ENCODE peak calls at places on chromosomes 1 and 21, in four cellular contexts. M is GM12878, A is WTC11, L is HepG2. D is an unnamed sample.

GRCh38 chr1:52911541-52911940 is 10.0 kb downstream of the ECHDC2 start:
- DNase-seq in M (no peak), L (no peak), A (no peak), D (no peak)

GRCh38 chr1:94047914-94048313 is 73.0 kb downstream of the ABCA4 start:
- DNase-seq in L (no peak), M (no peak), A (no peak), D (no peak)

GRCh38 chr1:196377811-196378210 is 230.4 kb downstream of the KCNT2 start:
- DNase-seq in M (no peak), A (no peak), L (no peak), D (no peak)

GRCh38 chr1:52296345-52296744 is 69.7 kb downstream of the CC2D1B start:
- DNase-seq in L (peak), A (no peak), M (peak), D (peak)

GRCh38 chr21:45382698-45383000 is 22.3 kb upstream of the COL18A1 start:
- DNase-seq in A (peak), M (no peak), L (no peak), D (no peak)

GRCh38 chr1:193700710-193701355 is 514.4 kb upstream of the B3GALT2 start:
- DNase-seq in L (no peak), A (no peak), M (no peak), D (no peak)

GRCh38 chr1:183753464-183753891 is 51.4 kb upstream of the RGL1 start:
- DNase-seq in L (peak), A (no peak), M (no peak), D (no peak)

GRCh38 chr1:85406887-85407593 is 57.9 kb downstream of the DDAH1 start:
- DNase-seq in M (no peak), L (peak), A (no peak), D (no peak)

GRCh38 chr1:201463071-201463552 is 5.9 kb downstream of the PHLDA3 start:
- DNase-seq in L (peak), A (no peak), M (no peak), D (no peak)

GRCh38 chr1:87330201-87330953 is 1.7 kb downstream of the LMO4 start:
- DNase-seq in L (no peak), M (no peak), A (peak), D (peak)

GRCh38 chr1:188615321-188615720 is 1786.6 kb downstream of the PLA2G4A start:
- DNase-seq in L (no peak), A (no peak), M (no peak), D (no peak)

GRCh38 chr1:153967109-153967999 is at the start of gene CREB3L4:
- DNase-seq in M (peak), A (peak), L (peak), D (peak)

GRCh38 chr1:31798433-31799195 is 17.2 kb downstream of the SPOCD1 start:
- DNase-seq in L (peak), M (no peak), A (no peak), D (no peak)

GRCh38 chr1:245260116-245260882 is 105.5 kb downstream of the KIF26B start:
- DNase-seq in M (no peak), L (no peak), A (no peak), D (no peak)

GRCh38 chr1:170669036-170669435 is 5.1 kb downstream of the PRRX1 start:
- DNase-seq in L (no peak), A (no peak), M (no peak), D (no peak)

GRCh38 chr1:182446033-182446669 is 3.8 kb upstream of the RGSL1 start:
- DNase-seq in M (peak), L (peak), A (peak), D (peak)

GRCh38 chr1:85681087-85681486 is 27.1 kb downstream of the ZNHIT6 start:
- DNase-seq in M (no peak), L (peak), A (no peak), D (no peak)

GRCh38 chr1:85374160-85374559 is 90.8 kb downstream of the DDAH1 start:
- DNase-seq in L (peak), A (no peak), M (no peak), D (no peak)

GRCh38 chr1:112808861-112809684 is 93.9 kb upstream of the PPM1J start:
- DNase-seq in L (peak), A (peak), M (no peak), D (peak)

GRCh38 chr1:199073166-199073565 is 434.3 kb downstream of the PTPRC start:
- DNase-seq in M (no peak), L (no peak), A (no peak), D (no peak)

GRCh38 chr1:116488052-116488451 is 82.8 kb downstream of the CD58 start:
- DNase-seq in A (no peak), M (no peak), L (no peak), D (no peak)

GRCh38 chr1:19121192-19121591 is 88.9 kb downstream of the UBR4 start:
- DNase-seq in L (no peak), A (no peak), M (no peak), D (no peak)

GRCh38 chr1:3651011-3651938 is 1.0 kb upstream of the TP73 start:
- DNase-seq in M (no peak), L (no peak), A (peak), D (peak)

GRCh38 chr1:2050482-2050792 is 226 bp downstream of the PRKCZ start:
- DNase-seq in M (no peak), L (no peak), A (peak), D (no peak)

GRCh38 chr1:77658271-77658670 is 24.2 kb downstream of the ZZZ3 start:
- DNase-seq in A (no peak), L (no peak), M (no peak), D (no peak)

GRCh38 chr1:219733511-219733910 is 120.6 kb upstream of the ZC3H11B start:
- DNase-seq in M (no peak), A (no peak), L (no peak), D (no peak)

GRCh38 chr1:227901906-227902640 is 45.7 kb downstream of the WNT9A start:
- DNase-seq in M (no peak), L (peak), A (peak), D (peak)

GRCh38 chr1:82565546-82565945 is 764.8 kb downstream of the ADGRL2 start:
- DNase-seq in M (no peak), L (no peak), A (no peak), D (no peak)

GRCh38 chr1:242411906-242412305 is 112.6 kb downstream of the PLD5 start:
- DNase-seq in M (no peak), A (no peak), L (no peak), D (no peak)

GRCh38 chr21:45420623-45421041 is 15.7 kb downstream of the COL18A1 start:
- DNase-seq in L (no peak), M (no peak), A (no peak), D (no peak)

GRCh38 chr1:63112155-63112914 is 210.0 kb upstream of the FOXD3 start:
- DNase-seq in M (no peak), L (no peak), A (no peak), D (no peak)

GRCh38 chr21:46324390-46325072 is 575 bp downstream of the PCNT start:
- DNase-seq in A (peak), L (peak), M (no peak), D (peak)

GRCh38 chr1:8908388-8909151 is 30.1 kb upstream of the ENO1 start:
- DNase-seq in M (no peak), A (no peak), L (no peak), D (no peak)

GRCh38 chr1:180053594-180054567 is 99.3 kb downstream of the CEP350 start:
- DNase-seq in A (no peak), L (no peak), M (no peak), D (no peak)

GRCh38 chr21:44407493-44407892 is 47.8 kb upstream of the LRRC3 start:
- DNase-seq in L (no peak), M (no peak), A (no peak), D (no peak)

GRCh38 chr1:15336866-15337265 is 72.8 kb upstream of the EFHD2 start:
- DNase-seq in L (no peak), M (no peak), A (no peak), D (no peak)

GRCh38 chr1:101993703-101994102 is 3.0 kb downstream of the OLFM3 start:
- DNase-seq in M (no peak), L (no peak), A (no peak), D (no peak)

GRCh38 chr1:6260961-6261614 is at the start of gene GPR153:
- DNase-seq in L (no peak), A (no peak), M (no peak), D (peak)

DNA sequence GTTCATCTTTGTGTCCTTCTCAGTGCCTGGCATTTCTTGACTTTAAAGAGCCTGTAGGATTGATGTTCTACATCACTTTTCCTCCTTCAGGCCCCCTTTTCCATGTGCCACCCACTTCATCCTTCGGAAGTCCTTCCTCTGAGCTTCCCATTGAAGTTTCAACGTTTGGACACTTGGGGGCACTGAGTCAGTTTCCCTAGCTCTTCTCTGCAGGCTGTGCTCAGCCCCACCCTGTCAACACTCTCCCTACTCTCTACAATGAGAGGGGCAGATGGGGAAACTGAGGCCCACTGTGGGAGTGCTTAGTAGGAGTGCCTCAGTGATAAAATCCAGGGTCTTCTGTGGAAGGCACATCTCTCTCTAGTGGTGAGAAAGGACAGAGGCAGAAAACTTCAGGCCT is 11.9 kb downstream of the KCNJ10 start:
- DNase-seq in L (no peak), A (no peak), M (no peak), D (peak)
- TF ChIP-seq ETV6 in L (no peak), A (no peak), M (no peak), D (no peak)

GRCh38 chr1:22417466-22417865 is 34.2 kb upstream of the ZBTB40 start:
- DNase-seq in A (no peak), M (no peak), L (no peak), D (no peak)

GRCh38 chr1:22416555-22417454 is 34.8 kb upstream of the ZBTB40 start:
- DNase-seq in A (peak), L (peak), M (peak), D (peak)

GRCh38 chr1:22418852-22419480 is 32.7 kb upstream of the ZBTB40 start:
- DNase-seq in L (no peak), M (peak), A (no peak), D (no peak)

GRCh38 chr1:22418352-22418751 is 33.3 kb upstream of the ZBTB40 start:
- DNase-seq in L (no peak), M (no peak), A (no peak), D (no peak)

GRCh38 chr1:22420456-22421053 is 31.1 kb upstream of the ZBTB40 start:
- DNase-seq in M (no peak), A (peak), L (peak), D (peak)
- TF ChIP-seq ETV6 in M (no peak), A (no peak), L (no peak), D (no peak)

GRCh38 chr1:75768021-75768420 is 18.0 kb upstream of the RABGGTB start:
- DNase-seq in M (no peak), L (no peak), A (no peak), D (no peak)

GRCh38 chr1:75764057-75764655 is 21.9 kb upstream of the RABGGTB start:
- DNase-seq in L (no peak), M (no peak), A (no peak), D (peak)

GRCh38 chr1:75765697-75766355 is 20.2 kb upstream of the RABGGTB start:
- DNase-seq in A (no peak), L (no peak), M (no peak), D (no peak)
- TF ChIP-seq ETV6 in A (no peak), L (no peak), M (no peak), D (no peak)

GRCh38 chr1:56448937-56449336 is 130.4 kb downstream of the PLPP3 start:
- DNase-seq in L (peak), M (no peak), A (no peak), D (no peak)
- TF ChIP-seq ETV6 in L (no peak), M (no peak), A (no peak), D (no peak)

GRCh38 chr21:29215709-29216108 is 83.0 kb upstream of the BACH1 start:
- DNase-seq in A (no peak), L (no peak), M (no peak), D (no peak)
- TF ChIP-seq ETV6 in A (no peak), L (no peak), M (no peak), D (no peak)

DNA sequence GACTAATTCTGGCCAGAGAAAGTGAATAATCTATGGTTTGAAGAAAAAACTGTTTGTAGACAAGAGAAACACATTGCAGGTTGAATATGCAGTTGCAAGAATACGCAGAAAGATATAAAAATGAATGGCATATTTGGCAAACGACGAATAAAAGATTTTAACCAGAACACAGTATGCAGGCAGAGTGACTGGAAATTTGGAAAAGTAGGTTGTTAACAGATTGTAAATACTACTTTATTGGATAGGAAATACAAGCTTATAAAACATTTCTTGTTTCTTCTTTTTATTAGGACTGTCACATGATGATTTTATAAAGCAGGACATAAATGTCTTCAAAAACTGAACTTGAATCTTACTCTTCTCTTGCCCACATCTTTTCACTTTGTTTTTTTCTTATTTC is 573.3 kb upstream of the PBX1 start:
- DNase-seq in M (no peak), A (no peak), L (no peak), D (no peak)
- TF ChIP-seq ETV6 in M (no peak), A (no peak), L (no peak), D (no peak)

DNA sequence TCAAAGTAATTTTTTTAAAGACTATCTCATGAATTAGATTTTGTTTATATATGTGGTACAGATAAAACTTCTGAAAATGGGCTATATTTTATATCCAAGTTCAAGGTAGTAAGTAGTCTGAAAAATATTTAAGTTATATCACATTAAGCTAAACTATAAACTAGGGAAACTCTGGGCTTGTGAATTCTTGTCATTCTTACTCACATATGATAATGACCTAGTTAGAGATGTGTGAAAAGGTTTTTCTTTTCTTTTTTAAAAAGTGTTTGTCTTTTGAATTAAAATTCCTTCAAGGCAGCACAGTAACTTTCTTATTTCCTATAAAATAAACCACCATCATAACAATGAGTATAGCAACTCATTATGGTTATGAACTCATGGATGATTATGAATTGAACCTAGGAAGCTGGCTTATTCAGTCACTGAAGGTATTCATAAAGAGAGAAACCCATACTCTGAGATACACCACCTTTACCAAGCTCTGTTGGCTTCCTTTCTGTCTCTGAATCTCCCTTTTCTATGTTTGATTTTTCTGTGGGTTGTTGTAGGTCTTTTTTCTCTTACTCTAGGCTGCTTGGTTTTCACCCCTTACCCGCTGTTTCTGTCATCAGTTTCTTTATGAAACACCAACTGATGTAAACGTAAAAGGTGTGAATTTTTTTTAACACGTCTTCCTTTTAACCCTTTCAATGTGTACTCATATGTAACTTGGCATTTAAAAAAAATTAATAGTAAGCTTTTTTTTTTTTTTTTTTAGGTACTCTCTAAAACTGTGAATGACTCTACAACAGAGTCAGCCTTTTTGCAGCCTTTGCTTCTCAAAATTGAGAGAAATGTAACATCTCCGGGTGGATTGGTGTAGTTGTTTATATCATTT is 25.2 kb downstream of the IL12RB2 start:
- DNase-seq in A (no peak), M (peak), L (no peak), D (no peak)
- TF ChIP-seq ETV6 in A (no peak), M (peak), L (no peak), D (no peak)